ENCODE peak calls at places on chromosome 10, in four cellular contexts. I is heart right ventricle, Z is left ventricle myocardium inferior, P is activated B cell treated with CpG ODN at 0.5 μM for 24 hours. T is an unnamed sample.

GRCh38 chr10:132132391-132132841 is 54.3 kb upstream of the DPYSL4 start:
- DNase-seq in I (peak), Z (peak), P (no peak), T (peak)

GRCh38 chr10:78433722-78434535 is 400.3 kb downstream of the RPS24 start:
- DNase-seq in I (no peak), Z (no peak), P (no peak), T (no peak)

GRCh38 chr10:130021373-130021950 is 57.4 kb upstream of the EBF3 start:
- DNase-seq in I (no peak), Z (no peak), P (no peak), T (no peak)

GRCh38 chr10:29248156-29248555 is 40.7 kb upstream of the LYZL1 start:
- DNase-seq in I (no peak), Z (no peak), P (no peak), T (no peak)

GRCh38 chr10:132065491-132066105 is at the start of gene JAKMIP3:
- DNase-seq in I (no peak), Z (no peak), P (no peak), T (no peak)

GRCh38 chr10:15719062-15719898 is 442 bp downstream of the ITGA8 start:
- DNase-seq in I (no peak), Z (no peak), P (no peak), T (no peak)

GRCh38 chr10:121617176-121617575 is 18.9 kb upstream of the FGFR2 start:
- DNase-seq in I (no peak), Z (no peak), P (no peak), T (no peak)

GRCh38 chr10:97949462-97949861 is 81.0 kb downstream of the CRTAC1 start:
- DNase-seq in I (no peak), Z (no peak), P (no peak), T (no peak)

GRCh38 chr10:88386878-88387773 is 196.0 kb downstream of the RNLS start:
- DNase-seq in I (no peak), Z (no peak), P (no peak), T (no peak)

GRCh38 chr10:32692174-32692573 is 246.2 kb downstream of the CCDC7 start:
- DNase-seq in I (no peak), Z (no peak), P (no peak), T (no peak)

GRCh38 chr10:13739178-13739577 is 152.4 kb downstream of the PRPF18 start:
- DNase-seq in I (no peak), Z (no peak), P (no peak), T (no peak)

GRCh38 chr10:73456187-73456890 is 23.0 kb upstream of the MSS51 start:
- DNase-seq in I (no peak), Z (no peak), P (no peak), T (no peak)

GRCh38 chr10:131726967-131727366 is 173.8 kb upstream of the PPP2R2D start:
- DNase-seq in I (no peak), Z (no peak), P (no peak), T (peak)

GRCh38 chr10:22002531-22003110 is 909 bp downstream of the DNAJC1 start:
- DNase-seq in I (no peak), Z (no peak), P (no peak), T (no peak)

GRCh38 chr10:129074939-129075338 is 392.1 kb upstream of the MGMT start:
- DNase-seq in I (no peak), Z (no peak), P (no peak), T (no peak)

GRCh38 chr10:29860159-29860558 is 199.2 kb downstream of the JCAD start:
- DNase-seq in I (no peak), Z (no peak), P (no peak), T (no peak)

GRCh38 chr10:132296671-132297443 is 10.9 kb downstream of the STK32C start:
- DNase-seq in I (no peak), Z (peak), P (no peak), T (peak)

GRCh38 chr10:100878291-100878910 is 34.4 kb upstream of the SLF2 start:
- DNase-seq in I (no peak), Z (peak), P (no peak), T (no peak)

GRCh38 chr10:110426294-110427153 is 71.2 kb upstream of the DUSP5 start:
- DNase-seq in I (no peak), Z (no peak), P (no peak), T (no peak)

GRCh38 chr10:76733441-76733840 is 904.2 kb downstream of the KCNMA1 start:
- DNase-seq in I (no peak), Z (no peak), P (no peak), T (no peak)

GRCh38 chr10:124450010-124450782 is at the start of gene NKX1-2:
- DNase-seq in I (no peak), Z (no peak), P (no peak), T (no peak)

GRCh38 chr10:76885815-76886214 is 751.8 kb downstream of the KCNMA1 start:
- DNase-seq in I (peak), Z (peak), P (no peak), T (no peak)